ENCODE peak calls at places on chromosomes 6 and 20, in ten cellular contexts. One of them, this sample, is unnamed.

GRCh38 chr20:50187403-50188051 is 3.1 kb upstream of the CEBPB start:
- DNase-seq in stimulated activated CD4-positive, alpha-beta T cell treated with anti-CD3 and anti-CD28 coated beads, Interleukin-12 subunit alpha, Interleukin-12 subunit beta, amount 100 ng/mL, for 4 hours: no peak
- DNase-seq in sigmoid colon: peak; percentile 88
- DNase-seq in NCI-H2171 treated with DMSO at 0.1 percent for 48 hours: no peak
- DNase-seq in GM13976: no peak
- DNase-seq in CD4-positive, CD25-positive, alpha-beta regulatory T cell: no peak
- DNase-seq in natural killer cell: no peak
- DNase-seq in activated T-cell treated with anti-CD3 and anti-CD28 coated beads, Interleukin-2, amount 50 U/mL, for 72 hours: no peak
- DNase-seq in MV-4-11: peak; percentile 62
- DNase-seq in NAMALWA: no peak
- DNase-seq in this sample: peak; percentile 74

GRCh38 chr6:45933855-45934254 is 81.8 kb downstream of the CLIC5 start:
- DNase-seq in stimulated activated CD4-positive, alpha-beta T cell treated with anti-CD3 and anti-CD28 coated beads, Interleukin-12 subunit alpha, Interleukin-12 subunit beta, amount 100 ng/mL, for 4 hours: no peak
- DNase-seq in sigmoid colon: no peak
- DNase-seq in NCI-H2171 treated with DMSO at 0.1 percent for 48 hours: no peak
- DNase-seq in GM13976: no peak
- DNase-seq in CD4-positive, CD25-positive, alpha-beta regulatory T cell: no peak
- DNase-seq in natural killer cell: no peak
- DNase-seq in activated T-cell treated with anti-CD3 and anti-CD28 coated beads, Interleukin-2, amount 50 U/mL, for 72 hours: no peak
- DNase-seq in MV-4-11: no peak
- DNase-seq in NAMALWA: no peak
- DNase-seq in this sample: peak; percentile 26

GRCh38 chr6:169253745-169254238 is at the start of gene THBS2:
- DNase-seq in stimulated activated CD4-positive, alpha-beta T cell treated with anti-CD3 and anti-CD28 coated beads, Interleukin-12 subunit alpha, Interleukin-12 subunit beta, amount 100 ng/mL, for 4 hours: no peak
- DNase-seq in sigmoid colon: peak; percentile 92
- DNase-seq in NCI-H2171 treated with DMSO at 0.1 percent for 48 hours: no peak
- DNase-seq in GM13976: no peak
- DNase-seq in CD4-positive, CD25-positive, alpha-beta regulatory T cell: no peak
- DNase-seq in natural killer cell: no peak
- DNase-seq in activated T-cell treated with anti-CD3 and anti-CD28 coated beads, Interleukin-2, amount 50 U/mL, for 72 hours: no peak
- DNase-seq in MV-4-11: no peak
- DNase-seq in NAMALWA: no peak
- DNase-seq in this sample: peak; percentile 75

GRCh38 chr20:31569163-31570020 is 35.7 kb upstream of the ID1 start:
- DNase-seq in stimulated activated CD4-positive, alpha-beta T cell treated with anti-CD3 and anti-CD28 coated beads, Interleukin-12 subunit alpha, Interleukin-12 subunit beta, amount 100 ng/mL, for 4 hours: peak; percentile 60
- DNase-seq in sigmoid colon: peak; percentile 70
- DNase-seq in NCI-H2171 treated with DMSO at 0.1 percent for 48 hours: peak; percentile 73
- DNase-seq in GM13976: peak; percentile 72
- DNase-seq in CD4-positive, CD25-positive, alpha-beta regulatory T cell: peak; percentile 52
- DNase-seq in natural killer cell: peak; percentile 67
- DNase-seq in activated T-cell treated with anti-CD3 and anti-CD28 coated beads, Interleukin-2, amount 50 U/mL, for 72 hours: peak; percentile 77
- DNase-seq in MV-4-11: peak; percentile 12
- DNase-seq in NAMALWA: peak; percentile 73
- DNase-seq in this sample: peak; percentile 90

GRCh38 chr20:2693286-2693995 is 861 bp downstream of the EBF4 start:
- DNase-seq in stimulated activated CD4-positive, alpha-beta T cell treated with anti-CD3 and anti-CD28 coated beads, Interleukin-12 subunit alpha, Interleukin-12 subunit beta, amount 100 ng/mL, for 4 hours: peak; percentile 25
- DNase-seq in sigmoid colon: peak; percentile 77
- DNase-seq in NCI-H2171 treated with DMSO at 0.1 percent for 48 hours: peak; percentile 51
- DNase-seq in GM13976: peak; percentile 76
- DNase-seq in CD4-positive, CD25-positive, alpha-beta regulatory T cell: peak; percentile 35
- DNase-seq in natural killer cell: peak; percentile 65
- DNase-seq in activated T-cell treated with anti-CD3 and anti-CD28 coated beads, Interleukin-2, amount 50 U/mL, for 72 hours: peak; percentile 69
- DNase-seq in MV-4-11: no peak
- DNase-seq in NAMALWA: no peak
- DNase-seq in this sample: peak; percentile 93

GRCh38 chr6:46184114-46184513 is 13.3 kb upstream of the ENPP5 start:
- DNase-seq in stimulated activated CD4-positive, alpha-beta T cell treated with anti-CD3 and anti-CD28 coated beads, Interleukin-12 subunit alpha, Interleukin-12 subunit beta, amount 100 ng/mL, for 4 hours: no peak
- DNase-seq in sigmoid colon: no peak
- DNase-seq in NCI-H2171 treated with DMSO at 0.1 percent for 48 hours: no peak
- DNase-seq in GM13976: no peak
- DNase-seq in CD4-positive, CD25-positive, alpha-beta regulatory T cell: no peak
- DNase-seq in natural killer cell: no peak
- DNase-seq in activated T-cell treated with anti-CD3 and anti-CD28 coated beads, Interleukin-2, amount 50 U/mL, for 72 hours: no peak
- DNase-seq in MV-4-11: no peak
- DNase-seq in NAMALWA: no peak
- DNase-seq in this sample: no peak

GRCh38 chr20:36017034-36017951 is 48.9 kb downstream of the CNBD2 start:
- DNase-seq in stimulated activated CD4-positive, alpha-beta T cell treated with anti-CD3 and anti-CD28 coated beads, Interleukin-12 subunit alpha, Interleukin-12 subunit beta, amount 100 ng/mL, for 4 hours: no peak
- DNase-seq in sigmoid colon: no peak
- DNase-seq in NCI-H2171 treated with DMSO at 0.1 percent for 48 hours: no peak
- DNase-seq in GM13976: no peak
- DNase-seq in CD4-positive, CD25-positive, alpha-beta regulatory T cell: no peak
- DNase-seq in natural killer cell: no peak
- DNase-seq in activated T-cell treated with anti-CD3 and anti-CD28 coated beads, Interleukin-2, amount 50 U/mL, for 72 hours: no peak
- DNase-seq in MV-4-11: no peak
- DNase-seq in NAMALWA: no peak
- DNase-seq in this sample: no peak

GRCh38 chr6:1250489-1251197 is 61.3 kb upstream of the FOXQ1 start:
- DNase-seq in stimulated activated CD4-positive, alpha-beta T cell treated with anti-CD3 and anti-CD28 coated beads, Interleukin-12 subunit alpha, Interleukin-12 subunit beta, amount 100 ng/mL, for 4 hours: no peak
- DNase-seq in sigmoid colon: no peak
- DNase-seq in NCI-H2171 treated with DMSO at 0.1 percent for 48 hours: no peak
- DNase-seq in GM13976: no peak
- DNase-seq in CD4-positive, CD25-positive, alpha-beta regulatory T cell: no peak
- DNase-seq in natural killer cell: no peak
- DNase-seq in activated T-cell treated with anti-CD3 and anti-CD28 coated beads, Interleukin-2, amount 50 U/mL, for 72 hours: no peak
- DNase-seq in MV-4-11: no peak
- DNase-seq in NAMALWA: no peak
- DNase-seq in this sample: no peak

GRCh38 chr20:19456600-19457390 is 244.4 kb downstream of the SLC24A3 start:
- DNase-seq in stimulated activated CD4-positive, alpha-beta T cell treated with anti-CD3 and anti-CD28 coated beads, Interleukin-12 subunit alpha, Interleukin-12 subunit beta, amount 100 ng/mL, for 4 hours: no peak
- DNase-seq in sigmoid colon: no peak
- DNase-seq in NCI-H2171 treated with DMSO at 0.1 percent for 48 hours: no peak
- DNase-seq in GM13976: no peak
- DNase-seq in CD4-positive, CD25-positive, alpha-beta regulatory T cell: no peak
- DNase-seq in natural killer cell: no peak
- DNase-seq in activated T-cell treated with anti-CD3 and anti-CD28 coated beads, Interleukin-2, amount 50 U/mL, for 72 hours: no peak
- DNase-seq in MV-4-11: peak; percentile 68
- DNase-seq in NAMALWA: no peak
- DNase-seq in this sample: no peak

GRCh38 chr6:34657037-34657306 is 39.6 kb downstream of the ILRUN start:
- DNase-seq in stimulated activated CD4-positive, alpha-beta T cell treated with anti-CD3 and anti-CD28 coated beads, Interleukin-12 subunit alpha, Interleukin-12 subunit beta, amount 100 ng/mL, for 4 hours: no peak
- DNase-seq in sigmoid colon: no peak
- DNase-seq in NCI-H2171 treated with DMSO at 0.1 percent for 48 hours: no peak
- DNase-seq in GM13976: no peak
- DNase-seq in CD4-positive, CD25-positive, alpha-beta regulatory T cell: no peak
- DNase-seq in natural killer cell: no peak
- DNase-seq in activated T-cell treated with anti-CD3 and anti-CD28 coated beads, Interleukin-2, amount 50 U/mL, for 72 hours: no peak
- DNase-seq in MV-4-11: no peak
- DNase-seq in NAMALWA: no peak
- DNase-seq in this sample: no peak

GRCh38 chr20:24804481-24805206 is 144.4 kb upstream of the CST7 start:
- DNase-seq in stimulated activated CD4-positive, alpha-beta T cell treated with anti-CD3 and anti-CD28 coated beads, Interleukin-12 subunit alpha, Interleukin-12 subunit beta, amount 100 ng/mL, for 4 hours: no peak
- DNase-seq in sigmoid colon: no peak
- DNase-seq in NCI-H2171 treated with DMSO at 0.1 percent for 48 hours: no peak
- DNase-seq in GM13976: no peak
- DNase-seq in CD4-positive, CD25-positive, alpha-beta regulatory T cell: no peak
- DNase-seq in natural killer cell: no peak
- DNase-seq in activated T-cell treated with anti-CD3 and anti-CD28 coated beads, Interleukin-2, amount 50 U/mL, for 72 hours: no peak
- DNase-seq in MV-4-11: no peak
- DNase-seq in NAMALWA: no peak
- DNase-seq in this sample: no peak

GRCh38 chr20:57435498-57436222 is 44.5 kb downstream of the RBM38 start:
- DNase-seq in stimulated activated CD4-positive, alpha-beta T cell treated with anti-CD3 and anti-CD28 coated beads, Interleukin-12 subunit alpha, Interleukin-12 subunit beta, amount 100 ng/mL, for 4 hours: no peak
- DNase-seq in sigmoid colon: peak; percentile 83
- DNase-seq in NCI-H2171 treated with DMSO at 0.1 percent for 48 hours: peak; percentile 95
- DNase-seq in GM13976: no peak
- DNase-seq in CD4-positive, CD25-positive, alpha-beta regulatory T cell: peak; percentile 61
- DNase-seq in natural killer cell: peak; percentile 34
- DNase-seq in activated T-cell treated with anti-CD3 and anti-CD28 coated beads, Interleukin-2, amount 50 U/mL, for 72 hours: no peak
- DNase-seq in MV-4-11: peak; percentile 85
- DNase-seq in NAMALWA: peak; percentile 64
- DNase-seq in this sample: peak; percentile 80

GRCh38 chr6:132648356-132648755 is 10.6 kb downstream of the TAAR1 start:
- DNase-seq in stimulated activated CD4-positive, alpha-beta T cell treated with anti-CD3 and anti-CD28 coated beads, Interleukin-12 subunit alpha, Interleukin-12 subunit beta, amount 100 ng/mL, for 4 hours: no peak
- DNase-seq in sigmoid colon: no peak
- DNase-seq in NCI-H2171 treated with DMSO at 0.1 percent for 48 hours: no peak
- DNase-seq in GM13976: peak; percentile 13
- DNase-seq in CD4-positive, CD25-positive, alpha-beta regulatory T cell: peak; percentile 59
- DNase-seq in natural killer cell: no peak
- DNase-seq in activated T-cell treated with anti-CD3 and anti-CD28 coated beads, Interleukin-2, amount 50 U/mL, for 72 hours: peak; percentile 31
- DNase-seq in MV-4-11: peak; percentile 92
- DNase-seq in NAMALWA: peak; percentile 4
- DNase-seq in this sample: no peak

GRCh38 chr6:125821825-125822281 is 31.1 kb downstream of the NCOA7 start:
- DNase-seq in stimulated activated CD4-positive, alpha-beta T cell treated with anti-CD3 and anti-CD28 coated beads, Interleukin-12 subunit alpha, Interleukin-12 subunit beta, amount 100 ng/mL, for 4 hours: no peak
- DNase-seq in sigmoid colon: no peak
- DNase-seq in NCI-H2171 treated with DMSO at 0.1 percent for 48 hours: peak; percentile 84
- DNase-seq in GM13976: no peak
- DNase-seq in CD4-positive, CD25-positive, alpha-beta regulatory T cell: no peak
- DNase-seq in natural killer cell: no peak
- DNase-seq in activated T-cell treated with anti-CD3 and anti-CD28 coated beads, Interleukin-2, amount 50 U/mL, for 72 hours: no peak
- DNase-seq in MV-4-11: peak; percentile 40
- DNase-seq in NAMALWA: no peak
- DNase-seq in this sample: no peak

GRCh38 chr6:53795254-53795701 is 473 bp downstream of the LRRC1 start:
- DNase-seq in stimulated activated CD4-positive, alpha-beta T cell treated with anti-CD3 and anti-CD28 coated beads, Interleukin-12 subunit alpha, Interleukin-12 subunit beta, amount 100 ng/mL, for 4 hours: no peak
- DNase-seq in sigmoid colon: no peak
- DNase-seq in NCI-H2171 treated with DMSO at 0.1 percent for 48 hours: no peak
- DNase-seq in GM13976: no peak
- DNase-seq in CD4-positive, CD25-positive, alpha-beta regulatory T cell: no peak
- DNase-seq in natural killer cell: no peak
- DNase-seq in activated T-cell treated with anti-CD3 and anti-CD28 coated beads, Interleukin-2, amount 50 U/mL, for 72 hours: no peak
- DNase-seq in MV-4-11: no peak
- DNase-seq in NAMALWA: peak; percentile 15
- DNase-seq in this sample: no peak

GRCh38 chr20:14711681-14712080 is 374.3 kb upstream of the FLRT3 start:
- DNase-seq in stimulated activated CD4-positive, alpha-beta T cell treated with anti-CD3 and anti-CD28 coated beads, Interleukin-12 subunit alpha, Interleukin-12 subunit beta, amount 100 ng/mL, for 4 hours: no peak
- DNase-seq in sigmoid colon: no peak
- DNase-seq in NCI-H2171 treated with DMSO at 0.1 percent for 48 hours: no peak
- DNase-seq in GM13976: no peak
- DNase-seq in CD4-positive, CD25-positive, alpha-beta regulatory T cell: no peak
- DNase-seq in natural killer cell: no peak
- DNase-seq in activated T-cell treated with anti-CD3 and anti-CD28 coated beads, Interleukin-2, amount 50 U/mL, for 72 hours: no peak
- DNase-seq in MV-4-11: no peak
- DNase-seq in NAMALWA: no peak
- DNase-seq in this sample: no peak

GRCh38 chr20:60086936-60087562 is 128.8 kb downstream of the CDH26 start:
- DNase-seq in stimulated activated CD4-positive, alpha-beta T cell treated with anti-CD3 and anti-CD28 coated beads, Interleukin-12 subunit alpha, Interleukin-12 subunit beta, amount 100 ng/mL, for 4 hours: no peak
- DNase-seq in sigmoid colon: peak; percentile 20
- DNase-seq in NCI-H2171 treated with DMSO at 0.1 percent for 48 hours: no peak
- DNase-seq in GM13976: no peak
- DNase-seq in CD4-positive, CD25-positive, alpha-beta regulatory T cell: no peak
- DNase-seq in natural killer cell: no peak
- DNase-seq in activated T-cell treated with anti-CD3 and anti-CD28 coated beads, Interleukin-2, amount 50 U/mL, for 72 hours: no peak
- DNase-seq in MV-4-11: peak; percentile 22
- DNase-seq in NAMALWA: no peak
- DNase-seq in this sample: no peak

GRCh38 chr6:4346659-4347333 is 211.4 kb upstream of the ECI2 start:
- DNase-seq in stimulated activated CD4-positive, alpha-beta T cell treated with anti-CD3 and anti-CD28 coated beads, Interleukin-12 subunit alpha, Interleukin-12 subunit beta, amount 100 ng/mL, for 4 hours: no peak
- DNase-seq in sigmoid colon: no peak
- DNase-seq in NCI-H2171 treated with DMSO at 0.1 percent for 48 hours: no peak
- DNase-seq in GM13976: no peak
- DNase-seq in CD4-positive, CD25-positive, alpha-beta regulatory T cell: no peak
- DNase-seq in natural killer cell: no peak
- DNase-seq in activated T-cell treated with anti-CD3 and anti-CD28 coated beads, Interleukin-2, amount 50 U/mL, for 72 hours: no peak
- DNase-seq in MV-4-11: no peak
- DNase-seq in NAMALWA: no peak
- DNase-seq in this sample: no peak

GRCh38 chr20:37956099-37956498 is 53.2 kb downstream of the VSTM2L start:
- DNase-seq in stimulated activated CD4-positive, alpha-beta T cell treated with anti-CD3 and anti-CD28 coated beads, Interleukin-12 subunit alpha, Interleukin-12 subunit beta, amount 100 ng/mL, for 4 hours: no peak
- DNase-seq in sigmoid colon: no peak
- DNase-seq in NCI-H2171 treated with DMSO at 0.1 percent for 48 hours: peak; percentile 88
- DNase-seq in GM13976: no peak
- DNase-seq in CD4-positive, CD25-positive, alpha-beta regulatory T cell: no peak
- DNase-seq in natural killer cell: no peak
- DNase-seq in activated T-cell treated with anti-CD3 and anti-CD28 coated beads, Interleukin-2, amount 50 U/mL, for 72 hours: no peak
- DNase-seq in MV-4-11: no peak
- DNase-seq in NAMALWA: no peak
- DNase-seq in this sample: no peak

GRCh38 chr20:53739799-53740785 is 146.5 kb upstream of the ZNF217 start:
- DNase-seq in stimulated activated CD4-positive, alpha-beta T cell treated with anti-CD3 and anti-CD28 coated beads, Interleukin-12 subunit alpha, Interleukin-12 subunit beta, amount 100 ng/mL, for 4 hours: no peak
- DNase-seq in sigmoid colon: no peak
- DNase-seq in NCI-H2171 treated with DMSO at 0.1 percent for 48 hours: peak; percentile 98
- DNase-seq in GM13976: no peak
- DNase-seq in CD4-positive, CD25-positive, alpha-beta regulatory T cell: peak; percentile 41
- DNase-seq in natural killer cell: no peak
- DNase-seq in activated T-cell treated with anti-CD3 and anti-CD28 coated beads, Interleukin-2, amount 50 U/mL, for 72 hours: peak; percentile 32
- DNase-seq in MV-4-11: peak; percentile 92
- DNase-seq in NAMALWA: no peak
- DNase-seq in this sample: no peak

GRCh38 chr20:17568972-17569471 is 853 bp upstream of the DSTN start:
- DNase-seq in stimulated activated CD4-positive, alpha-beta T cell treated with anti-CD3 and anti-CD28 coated beads, Interleukin-12 subunit alpha, Interleukin-12 subunit beta, amount 100 ng/mL, for 4 hours: peak; percentile 10
- DNase-seq in sigmoid colon: peak; percentile 98
- DNase-seq in NCI-H2171 treated with DMSO at 0.1 percent for 48 hours: peak; percentile 89
- DNase-seq in GM13976: peak; percentile 54
- DNase-seq in CD4-positive, CD25-positive, alpha-beta regulatory T cell: no peak
- DNase-seq in natural killer cell: no peak
- DNase-seq in activated T-cell treated with anti-CD3 and anti-CD28 coated beads, Interleukin-2, amount 50 U/mL, for 72 hours: no peak
- DNase-seq in MV-4-11: no peak
- DNase-seq in NAMALWA: no peak
- DNase-seq in this sample: no peak

GRCh38 chr6:56749632-56750151 is 107.0 kb upstream of the DST start:
- DNase-seq in stimulated activated CD4-positive, alpha-beta T cell treated with anti-CD3 and anti-CD28 coated beads, Interleukin-12 subunit alpha, Interleukin-12 subunit beta, amount 100 ng/mL, for 4 hours: no peak
- DNase-seq in sigmoid colon: no peak
- DNase-seq in NCI-H2171 treated with DMSO at 0.1 percent for 48 hours: no peak
- DNase-seq in GM13976: no peak
- DNase-seq in CD4-positive, CD25-positive, alpha-beta regulatory T cell: no peak
- DNase-seq in natural killer cell: no peak
- DNase-seq in activated T-cell treated with anti-CD3 and anti-CD28 coated beads, Interleukin-2, amount 50 U/mL, for 72 hours: no peak
- DNase-seq in MV-4-11: no peak
- DNase-seq in NAMALWA: no peak
- DNase-seq in this sample: no peak

GRCh38 chr6:64681416-64682160 is 1025.4 kb downstream of the EYS start:
- DNase-seq in stimulated activated CD4-positive, alpha-beta T cell treated with anti-CD3 and anti-CD28 coated beads, Interleukin-12 subunit alpha, Interleukin-12 subunit beta, amount 100 ng/mL, for 4 hours: no peak
- DNase-seq in sigmoid colon: no peak
- DNase-seq in NCI-H2171 treated with DMSO at 0.1 percent for 48 hours: no peak
- DNase-seq in GM13976: no peak
- DNase-seq in CD4-positive, CD25-positive, alpha-beta regulatory T cell: no peak
- DNase-seq in natural killer cell: no peak
- DNase-seq in activated T-cell treated with anti-CD3 and anti-CD28 coated beads, Interleukin-2, amount 50 U/mL, for 72 hours: no peak
- DNase-seq in MV-4-11: no peak
- DNase-seq in NAMALWA: no peak
- DNase-seq in this sample: no peak

GRCh38 chr20:18057994-18058349 is 256 bp upstream of the OVOL2 start:
- DNase-seq in stimulated activated CD4-positive, alpha-beta T cell treated with anti-CD3 and anti-CD28 coated beads, Interleukin-12 subunit alpha, Interleukin-12 subunit beta, amount 100 ng/mL, for 4 hours: no peak
- DNase-seq in sigmoid colon: no peak
- DNase-seq in NCI-H2171 treated with DMSO at 0.1 percent for 48 hours: no peak
- DNase-seq in GM13976: no peak
- DNase-seq in CD4-positive, CD25-positive, alpha-beta regulatory T cell: no peak
- DNase-seq in natural killer cell: no peak
- DNase-seq in activated T-cell treated with anti-CD3 and anti-CD28 coated beads, Interleukin-2, amount 50 U/mL, for 72 hours: no peak
- DNase-seq in MV-4-11: no peak
- DNase-seq in NAMALWA: no peak
- DNase-seq in this sample: no peak

GRCh38 chr6:157229733-157230132 is 93.6 kb downstream of the TMEM242 start:
- DNase-seq in stimulated activated CD4-positive, alpha-beta T cell treated with anti-CD3 and anti-CD28 coated beads, Interleukin-12 subunit alpha, Interleukin-12 subunit beta, amount 100 ng/mL, for 4 hours: no peak
- DNase-seq in sigmoid colon: peak; percentile 42
- DNase-seq in NCI-H2171 treated with DMSO at 0.1 percent for 48 hours: peak; percentile 98
- DNase-seq in GM13976: no peak
- DNase-seq in CD4-positive, CD25-positive, alpha-beta regulatory T cell: no peak
- DNase-seq in natural killer cell: no peak
- DNase-seq in activated T-cell treated with anti-CD3 and anti-CD28 coated beads, Interleukin-2, amount 50 U/mL, for 72 hours: no peak
- DNase-seq in MV-4-11: no peak
- DNase-seq in NAMALWA: peak; percentile 81
- DNase-seq in this sample: peak; percentile 75

GRCh38 chr6:139443226-139444112 is 69.0 kb upstream of the CITED2 start:
- DNase-seq in stimulated activated CD4-positive, alpha-beta T cell treated with anti-CD3 and anti-CD28 coated beads, Interleukin-12 subunit alpha, Interleukin-12 subunit beta, amount 100 ng/mL, for 4 hours: no peak
- DNase-seq in sigmoid colon: no peak
- DNase-seq in NCI-H2171 treated with DMSO at 0.1 percent for 48 hours: no peak
- DNase-seq in GM13976: no peak
- DNase-seq in CD4-positive, CD25-positive, alpha-beta regulatory T cell: no peak
- DNase-seq in natural killer cell: no peak
- DNase-seq in activated T-cell treated with anti-CD3 and anti-CD28 coated beads, Interleukin-2, amount 50 U/mL, for 72 hours: no peak
- DNase-seq in MV-4-11: no peak
- DNase-seq in NAMALWA: no peak
- DNase-seq in this sample: no peak

GRCh38 chr6:84575264-84575663 is 189.1 kb downstream of the TBX18 start:
- DNase-seq in stimulated activated CD4-positive, alpha-beta T cell treated with anti-CD3 and anti-CD28 coated beads, Interleukin-12 subunit alpha, Interleukin-12 subunit beta, amount 100 ng/mL, for 4 hours: no peak
- DNase-seq in sigmoid colon: no peak
- DNase-seq in NCI-H2171 treated with DMSO at 0.1 percent for 48 hours: no peak
- DNase-seq in GM13976: no peak
- DNase-seq in CD4-positive, CD25-positive, alpha-beta regulatory T cell: no peak
- DNase-seq in natural killer cell: no peak
- DNase-seq in activated T-cell treated with anti-CD3 and anti-CD28 coated beads, Interleukin-2, amount 50 U/mL, for 72 hours: no peak
- DNase-seq in MV-4-11: peak; percentile 43
- DNase-seq in NAMALWA: no peak
- DNase-seq in this sample: no peak

GRCh38 chr6:44166591-44167184 is 8.1 kb downstream of the CAPN11 start:
- DNase-seq in stimulated activated CD4-positive, alpha-beta T cell treated with anti-CD3 and anti-CD28 coated beads, Interleukin-12 subunit alpha, Interleukin-12 subunit beta, amount 100 ng/mL, for 4 hours: no peak
- DNase-seq in sigmoid colon: no peak
- DNase-seq in NCI-H2171 treated with DMSO at 0.1 percent for 48 hours: no peak
- DNase-seq in GM13976: no peak
- DNase-seq in CD4-positive, CD25-positive, alpha-beta regulatory T cell: no peak
- DNase-seq in natural killer cell: no peak
- DNase-seq in activated T-cell treated with anti-CD3 and anti-CD28 coated beads, Interleukin-2, amount 50 U/mL, for 72 hours: no peak
- DNase-seq in MV-4-11: peak; percentile 31
- DNase-seq in NAMALWA: no peak
- DNase-seq in this sample: peak; percentile 80